ENCODE peak calls at places on chromosome 21, in eight cellular contexts. One of them, this sample, is unnamed.

GRCh38 chr21:44021064-44021463 is 9.0 kb downstream of the TRAPPC10 start:
- DNase-seq in hypothalamus: no peak
- DNase-seq in tibial artery: no peak
- DNase-seq in substantia nigra: no peak
- DNase-seq in activated naive CD4-positive, alpha-beta T cell treated with anti-CD3 and anti-CD28 coated beads, Interleukin-2, amount 50 U/mL, for 72 hours: no peak
- DNase-seq in mucosa of descending colon: no peak
- DNase-seq in iris pigment epithelial cell: no peak
- DNase-seq in CD8-positive, alpha-beta memory T cell: no peak
- DNase-seq in this sample: peak

GRCh38 chr21:35924714-35925301 is 135.5 kb downstream of the SETD4 start:
- DNase-seq in hypothalamus: no peak
- DNase-seq in tibial artery: no peak
- DNase-seq in substantia nigra: no peak
- DNase-seq in activated naive CD4-positive, alpha-beta T cell treated with anti-CD3 and anti-CD28 coated beads, Interleukin-2, amount 50 U/mL, for 72 hours: peak
- DNase-seq in mucosa of descending colon: no peak
- DNase-seq in iris pigment epithelial cell: peak
- DNase-seq in CD8-positive, alpha-beta memory T cell: no peak
- DNase-seq in this sample: no peak

GRCh38 chr21:36337099-36337509 is 17.1 kb downstream of the MORC3 start:
- DNase-seq in hypothalamus: no peak
- DNase-seq in tibial artery: no peak
- DNase-seq in substantia nigra: no peak
- DNase-seq in activated naive CD4-positive, alpha-beta T cell treated with anti-CD3 and anti-CD28 coated beads, Interleukin-2, amount 50 U/mL, for 72 hours: no peak
- DNase-seq in mucosa of descending colon: no peak
- DNase-seq in iris pigment epithelial cell: peak
- DNase-seq in CD8-positive, alpha-beta memory T cell: no peak
- DNase-seq in this sample: no peak

GRCh38 chr21:44932366-44933181 is 7.3 kb upstream of the SLX9 start:
- DNase-seq in hypothalamus: no peak
- DNase-seq in tibial artery: peak
- DNase-seq in substantia nigra: no peak
- DNase-seq in activated naive CD4-positive, alpha-beta T cell treated with anti-CD3 and anti-CD28 coated beads, Interleukin-2, amount 50 U/mL, for 72 hours: peak
- DNase-seq in mucosa of descending colon: peak
- DNase-seq in iris pigment epithelial cell: no peak
- DNase-seq in CD8-positive, alpha-beta memory T cell: peak
- DNase-seq in this sample: no peak

GRCh38 chr21:45000637-45001133 is 60.9 kb downstream of the SLX9 start:
- DNase-seq in hypothalamus: no peak
- DNase-seq in tibial artery: no peak
- DNase-seq in substantia nigra: no peak
- DNase-seq in activated naive CD4-positive, alpha-beta T cell treated with anti-CD3 and anti-CD28 coated beads, Interleukin-2, amount 50 U/mL, for 72 hours: no peak
- DNase-seq in mucosa of descending colon: peak
- DNase-seq in iris pigment epithelial cell: no peak
- DNase-seq in CD8-positive, alpha-beta memory T cell: no peak
- DNase-seq in this sample: no peak

GRCh38 chr21:17414766-17415165 is 98.1 kb upstream of the CXADR start:
- DNase-seq in hypothalamus: no peak
- DNase-seq in tibial artery: no peak
- DNase-seq in substantia nigra: no peak
- DNase-seq in activated naive CD4-positive, alpha-beta T cell treated with anti-CD3 and anti-CD28 coated beads, Interleukin-2, amount 50 U/mL, for 72 hours: no peak
- DNase-seq in mucosa of descending colon: no peak
- DNase-seq in iris pigment epithelial cell: no peak
- DNase-seq in CD8-positive, alpha-beta memory T cell: no peak
- DNase-seq in this sample: peak

GRCh38 chr21:44312716-44313115 is 12.9 kb downstream of the PFKL start:
- DNase-seq in hypothalamus: no peak
- DNase-seq in tibial artery: no peak
- DNase-seq in substantia nigra: no peak
- DNase-seq in activated naive CD4-positive, alpha-beta T cell treated with anti-CD3 and anti-CD28 coated beads, Interleukin-2, amount 50 U/mL, for 72 hours: no peak
- DNase-seq in mucosa of descending colon: no peak
- DNase-seq in iris pigment epithelial cell: no peak
- DNase-seq in CD8-positive, alpha-beta memory T cell: no peak
- DNase-seq in this sample: no peak

GRCh38 chr21:46056450-46056903 is 41.4 kb upstream of the COL6A2 start:
- DNase-seq in hypothalamus: no peak
- DNase-seq in tibial artery: peak
- DNase-seq in substantia nigra: no peak
- DNase-seq in activated naive CD4-positive, alpha-beta T cell treated with anti-CD3 and anti-CD28 coated beads, Interleukin-2, amount 50 U/mL, for 72 hours: peak
- DNase-seq in mucosa of descending colon: peak
- DNase-seq in iris pigment epithelial cell: peak
- DNase-seq in CD8-positive, alpha-beta memory T cell: no peak
- DNase-seq in this sample: no peak

GRCh38 chr21:38793926-38794713 is 11.6 kb upstream of the ETS2 start:
- DNase-seq in hypothalamus: no peak
- DNase-seq in tibial artery: no peak
- DNase-seq in substantia nigra: no peak
- DNase-seq in activated naive CD4-positive, alpha-beta T cell treated with anti-CD3 and anti-CD28 coated beads, Interleukin-2, amount 50 U/mL, for 72 hours: no peak
- DNase-seq in mucosa of descending colon: no peak
- DNase-seq in iris pigment epithelial cell: no peak
- DNase-seq in CD8-positive, alpha-beta memory T cell: no peak
- DNase-seq in this sample: no peak

GRCh38 chr21:36211660-36212512 is 55.3 kb downstream of the DOP1B start:
- DNase-seq in hypothalamus: no peak
- DNase-seq in tibial artery: no peak
- DNase-seq in substantia nigra: no peak
- DNase-seq in activated naive CD4-positive, alpha-beta T cell treated with anti-CD3 and anti-CD28 coated beads, Interleukin-2, amount 50 U/mL, for 72 hours: no peak
- DNase-seq in mucosa of descending colon: no peak
- DNase-seq in iris pigment epithelial cell: peak
- DNase-seq in CD8-positive, alpha-beta memory T cell: no peak
- DNase-seq in this sample: no peak

GRCh38 chr21:45537111-45537745 is 5.0 kb downstream of the SLC19A1 start:
- DNase-seq in hypothalamus: no peak
- DNase-seq in tibial artery: peak
- DNase-seq in substantia nigra: no peak
- DNase-seq in activated naive CD4-positive, alpha-beta T cell treated with anti-CD3 and anti-CD28 coated beads, Interleukin-2, amount 50 U/mL, for 72 hours: peak
- DNase-seq in mucosa of descending colon: no peak
- DNase-seq in iris pigment epithelial cell: no peak
- DNase-seq in CD8-positive, alpha-beta memory T cell: no peak
- DNase-seq in this sample: no peak

GRCh38 chr21:25387665-25388064 is 219.6 kb downstream of the MRPL39 start:
- DNase-seq in hypothalamus: no peak
- DNase-seq in tibial artery: no peak
- DNase-seq in substantia nigra: no peak
- DNase-seq in activated naive CD4-positive, alpha-beta T cell treated with anti-CD3 and anti-CD28 coated beads, Interleukin-2, amount 50 U/mL, for 72 hours: no peak
- DNase-seq in mucosa of descending colon: no peak
- DNase-seq in iris pigment epithelial cell: no peak
- DNase-seq in CD8-positive, alpha-beta memory T cell: no peak
- DNase-seq in this sample: no peak

GRCh38 chr21:26833011-26833410 is 12.2 kb downstream of the ADAMTS1 start:
- DNase-seq in hypothalamus: no peak
- DNase-seq in tibial artery: no peak
- DNase-seq in substantia nigra: no peak
- DNase-seq in activated naive CD4-positive, alpha-beta T cell treated with anti-CD3 and anti-CD28 coated beads, Interleukin-2, amount 50 U/mL, for 72 hours: no peak
- DNase-seq in mucosa of descending colon: no peak
- DNase-seq in iris pigment epithelial cell: no peak
- DNase-seq in CD8-positive, alpha-beta memory T cell: no peak
- DNase-seq in this sample: no peak

GRCh38 chr21:35737899-35738341 is 322.4 kb downstream of the SETD4 start:
- DNase-seq in hypothalamus: no peak
- DNase-seq in tibial artery: peak
- DNase-seq in substantia nigra: no peak
- DNase-seq in activated naive CD4-positive, alpha-beta T cell treated with anti-CD3 and anti-CD28 coated beads, Interleukin-2, amount 50 U/mL, for 72 hours: no peak
- DNase-seq in mucosa of descending colon: peak
- DNase-seq in iris pigment epithelial cell: peak
- DNase-seq in CD8-positive, alpha-beta memory T cell: no peak
- DNase-seq in this sample: no peak

GRCh38 chr21:29718081-29718815 is 221.5 kb downstream of the GRIK1 start:
- DNase-seq in hypothalamus: no peak
- DNase-seq in tibial artery: no peak
- DNase-seq in substantia nigra: no peak
- DNase-seq in activated naive CD4-positive, alpha-beta T cell treated with anti-CD3 and anti-CD28 coated beads, Interleukin-2, amount 50 U/mL, for 72 hours: no peak
- DNase-seq in mucosa of descending colon: no peak
- DNase-seq in iris pigment epithelial cell: peak
- DNase-seq in CD8-positive, alpha-beta memory T cell: no peak
- DNase-seq in this sample: peak

GRCh38 chr21:46052703-46053651 is 44.9 kb upstream of the COL6A2 start:
- DNase-seq in hypothalamus: no peak
- DNase-seq in tibial artery: no peak
- DNase-seq in substantia nigra: no peak
- DNase-seq in activated naive CD4-positive, alpha-beta T cell treated with anti-CD3 and anti-CD28 coated beads, Interleukin-2, amount 50 U/mL, for 72 hours: no peak
- DNase-seq in mucosa of descending colon: no peak
- DNase-seq in iris pigment epithelial cell: peak
- DNase-seq in CD8-positive, alpha-beta memory T cell: peak
- DNase-seq in this sample: no peak

This sample was measured in NCI-H1417.